ENCODE peak calls at places on chromosomes 5 and 9, in eight cellular contexts. One of them, this sample, is unnamed. For H3K4me1, the result is how much of the 10 kb centered on the place peaks cover.

GRCh38 chr9:68501159-68501506 is 39.5 kb downstream of the TMEM252 start:
- DNase-seq in A549: no peak
- DNase-seq in GM23338: no peak
- DNase-seq in left ventricle myocardium inferior: no peak
- DNase-seq in endothelial cell of umbilical vein: no peak
- DNase-seq in psoas muscle: no peak
- DNase-seq in lower lobe of right lung: no peak
- DNase-seq in spleen: no peak
- DNase-seq in this sample: no peak

GRCh38 chr9:126151031-126151670 is 175.5 kb upstream of the MVB12B start:
- DNase-seq in A549: no peak
- DNase-seq in GM23338: no peak
- DNase-seq in left ventricle myocardium inferior: no peak
- DNase-seq in endothelial cell of umbilical vein: no peak
- DNase-seq in psoas muscle: no peak
- DNase-seq in lower lobe of right lung: no peak
- DNase-seq in spleen: peak
- DNase-seq in this sample: peak

GRCh38 chr5:9265391-9266287 is 280.2 kb downstream of the SEMA5A start:
- DNase-seq in A549: no peak
- DNase-seq in GM23338: peak
- DNase-seq in left ventricle myocardium inferior: peak
- DNase-seq in endothelial cell of umbilical vein: no peak
- DNase-seq in psoas muscle: no peak
- DNase-seq in lower lobe of right lung: peak
- DNase-seq in spleen: no peak
- DNase-seq in this sample: peak

GRCh38 chr5:191036-191948 is at the start of gene LRRC14B:
- DNase-seq in A549: no peak
- DNase-seq in GM23338: no peak
- DNase-seq in left ventricle myocardium inferior: peak
- DNase-seq in endothelial cell of umbilical vein: no peak
- DNase-seq in psoas muscle: peak
- DNase-seq in lower lobe of right lung: peak
- DNase-seq in spleen: peak
- DNase-seq in this sample: peak

GRCh38 chr5:27083763-27084420 is 45.5 kb upstream of the CDH9 start:
- DNase-seq in A549: no peak
- DNase-seq in GM23338: peak
- DNase-seq in left ventricle myocardium inferior: no peak
- DNase-seq in endothelial cell of umbilical vein: no peak
- DNase-seq in psoas muscle: no peak
- DNase-seq in lower lobe of right lung: no peak
- DNase-seq in spleen: no peak
- DNase-seq in this sample: no peak

GRCh38 chr9:91101598-91102168 is 260.0 kb downstream of the AUH start:
- DNase-seq in A549: no peak
- DNase-seq in GM23338: peak
- DNase-seq in left ventricle myocardium inferior: no peak
- DNase-seq in endothelial cell of umbilical vein: no peak
- DNase-seq in psoas muscle: no peak
- DNase-seq in lower lobe of right lung: no peak
- DNase-seq in spleen: peak
- DNase-seq in this sample: no peak

GRCh38 chr9:115524467-115525059 is 406.6 kb upstream of the TNC start:
- DNase-seq in A549: peak
- DNase-seq in GM23338: peak
- DNase-seq in left ventricle myocardium inferior: no peak
- DNase-seq in endothelial cell of umbilical vein: peak
- DNase-seq in psoas muscle: no peak
- DNase-seq in lower lobe of right lung: no peak
- DNase-seq in spleen: no peak
- DNase-seq in this sample: no peak

GRCh38 chr9:124242331-124243194 is 15.2 kb upstream of the NEK6 start:
- DNase-seq in A549: no peak
- DNase-seq in GM23338: peak
- DNase-seq in left ventricle myocardium inferior: no peak
- DNase-seq in endothelial cell of umbilical vein: peak
- DNase-seq in psoas muscle: peak
- DNase-seq in lower lobe of right lung: no peak
- DNase-seq in spleen: no peak
- DNase-seq in this sample: no peak

GRCh38 chr5:67465556-67466206 is 269.1 kb upstream of the CD180 start:
- DNase-seq in A549: no peak
- DNase-seq in GM23338: no peak
- DNase-seq in left ventricle myocardium inferior: no peak
- DNase-seq in endothelial cell of umbilical vein: no peak
- DNase-seq in psoas muscle: no peak
- DNase-seq in lower lobe of right lung: no peak
- DNase-seq in spleen: no peak
- DNase-seq in this sample: no peak

GRCh38 chr5:52392321-52392720 is 395.4 kb upstream of the ITGA1 start:
- DNase-seq in A549: no peak
- DNase-seq in GM23338: no peak
- DNase-seq in left ventricle myocardium inferior: no peak
- DNase-seq in endothelial cell of umbilical vein: no peak
- DNase-seq in psoas muscle: no peak
- DNase-seq in lower lobe of right lung: no peak
- DNase-seq in spleen: no peak
- DNase-seq in this sample: no peak
- H3K27ac ChIP-seq in A549: no peak
- H3K27ac ChIP-seq in GM23338: no peak
- H3K27ac ChIP-seq in left ventricle myocardium inferior: no peak
- H3K27ac ChIP-seq in endothelial cell of umbilical vein: no peak
- H3K27ac ChIP-seq in psoas muscle: no peak
- H3K27ac ChIP-seq in lower lobe of right lung: no peak
- H3K27ac ChIP-seq in spleen: no peak
- H3K27ac ChIP-seq in this sample: no peak

GRCh38 chr9:131395027-131395744 is 1.3 kb downstream of the PRRC2B start:
- DNase-seq in A549: no peak
- DNase-seq in GM23338: peak
- DNase-seq in left ventricle myocardium inferior: no peak
- DNase-seq in endothelial cell of umbilical vein: peak
- DNase-seq in psoas muscle: no peak
- DNase-seq in lower lobe of right lung: peak
- DNase-seq in spleen: peak
- DNase-seq in this sample: peak
- H3K4me1 ChIP-seq in A549: half or more
- H3K4me1 ChIP-seq in GM23338: half or more
- H3K4me1 ChIP-seq in left ventricle myocardium inferior: half or more
- H3K4me1 ChIP-seq in endothelial cell of umbilical vein: under half
- H3K4me1 ChIP-seq in psoas muscle: half or more
- H3K4me1 ChIP-seq in lower lobe of right lung: half or more
- H3K4me1 ChIP-seq in spleen: half or more
- H3K4me1 ChIP-seq in this sample: half or more

DNA sequence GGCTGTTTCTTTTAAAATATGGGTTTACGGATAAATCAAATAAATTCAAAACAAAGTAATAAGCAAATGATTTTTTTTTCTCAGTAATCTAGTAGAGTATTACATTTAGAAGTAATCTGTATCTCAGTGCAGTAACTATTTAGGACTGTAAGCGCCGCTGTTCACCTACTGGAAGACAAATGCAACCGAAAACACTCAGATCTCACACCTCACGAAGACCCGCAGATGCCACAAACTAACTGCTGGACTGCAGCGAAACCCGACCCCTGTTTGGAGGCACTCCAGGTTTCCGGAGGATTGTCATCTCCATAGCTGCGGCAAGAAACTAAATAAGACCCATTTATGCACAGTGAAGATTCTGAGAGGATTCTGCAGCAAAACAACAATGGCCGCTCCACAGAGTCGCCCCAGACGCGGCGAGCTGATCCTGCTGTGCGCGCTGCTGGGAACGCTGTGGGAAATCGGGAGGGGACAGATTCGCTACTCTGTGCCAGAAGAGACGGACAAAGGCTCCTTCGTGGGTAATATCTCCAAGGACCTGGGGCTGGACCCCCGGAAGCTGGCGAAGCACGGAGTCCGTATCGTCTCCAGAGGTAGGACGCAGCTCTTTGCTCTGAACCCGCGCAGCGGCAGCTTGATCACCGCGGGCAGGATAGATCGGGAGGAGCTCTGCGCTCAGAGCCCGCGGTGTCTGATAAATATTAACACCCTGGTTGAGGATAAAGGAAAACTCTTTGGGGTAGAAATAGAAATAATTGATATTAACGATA is at the start of gene PCDHGA8:
- DNase-seq in A549: peak
- DNase-seq in GM23338: no peak
- DNase-seq in left ventricle myocardium inferior: no peak
- DNase-seq in endothelial cell of umbilical vein: no peak
- DNase-seq in psoas muscle: no peak
- DNase-seq in lower lobe of right lung: no peak
- DNase-seq in spleen: no peak
- DNase-seq in this sample: no peak
- TF ChIP-seq CTCF in A549: no peak
- TF ChIP-seq CTCF in GM23338: peak
- TF ChIP-seq CTCF in left ventricle myocardium inferior: peak
- TF ChIP-seq CTCF in endothelial cell of umbilical vein: peak
- TF ChIP-seq CTCF in psoas muscle: peak
- TF ChIP-seq CTCF in lower lobe of right lung: no peak
- TF ChIP-seq CTCF in spleen: no peak
- TF ChIP-seq CTCF in this sample: peak

GRCh38 chr5:116534988-116535387 is 39.6 kb downstream of the SEMA6A start:
- DNase-seq in A549: no peak
- DNase-seq in GM23338: no peak
- DNase-seq in left ventricle myocardium inferior: no peak
- DNase-seq in endothelial cell of umbilical vein: no peak
- DNase-seq in psoas muscle: no peak
- DNase-seq in lower lobe of right lung: no peak
- DNase-seq in spleen: no peak
- DNase-seq in this sample: no peak
- H3K27ac ChIP-seq in A549: no peak
- H3K27ac ChIP-seq in GM23338: peak
- H3K27ac ChIP-seq in left ventricle myocardium inferior: no peak
- H3K27ac ChIP-seq in endothelial cell of umbilical vein: no peak
- H3K27ac ChIP-seq in psoas muscle: no peak
- H3K27ac ChIP-seq in lower lobe of right lung: no peak
- H3K27ac ChIP-seq in spleen: no peak
- H3K27ac ChIP-seq in this sample: no peak

DNA sequence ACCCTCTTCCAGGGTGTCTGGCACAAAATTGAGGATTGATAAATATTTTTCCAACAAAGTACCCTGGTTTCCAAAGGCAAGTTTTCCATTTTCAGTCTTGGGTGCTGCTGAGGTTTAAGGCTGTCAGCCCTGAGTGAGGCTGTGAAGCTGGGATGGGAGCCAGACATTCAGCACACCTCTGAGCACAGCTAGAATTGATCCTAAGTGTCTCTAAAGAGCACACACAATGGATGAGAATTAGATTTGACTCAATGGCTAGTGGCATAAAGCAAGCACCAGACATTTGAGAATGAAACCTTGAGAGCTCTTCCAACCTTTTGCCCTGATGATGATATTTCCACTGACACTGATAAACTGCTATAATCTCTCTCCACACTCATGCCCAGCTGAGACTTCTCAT is 131.5 kb downstream of the MARCHF11 start:
- DNase-seq in A549: no peak
- DNase-seq in GM23338: no peak
- DNase-seq in left ventricle myocardium inferior: no peak
- DNase-seq in endothelial cell of umbilical vein: no peak
- DNase-seq in psoas muscle: no peak
- DNase-seq in lower lobe of right lung: no peak
- DNase-seq in spleen: no peak
- DNase-seq in this sample: no peak
- H3K4me1 ChIP-seq in A549: under half
- H3K4me1 ChIP-seq in GM23338: under half
- H3K4me1 ChIP-seq in left ventricle myocardium inferior: under half
- H3K4me1 ChIP-seq in endothelial cell of umbilical vein: under half
- H3K4me1 ChIP-seq in psoas muscle: under half
- H3K4me1 ChIP-seq in lower lobe of right lung: under half
- H3K4me1 ChIP-seq in spleen: under half
- H3K4me1 ChIP-seq in this sample: under half

DNA sequence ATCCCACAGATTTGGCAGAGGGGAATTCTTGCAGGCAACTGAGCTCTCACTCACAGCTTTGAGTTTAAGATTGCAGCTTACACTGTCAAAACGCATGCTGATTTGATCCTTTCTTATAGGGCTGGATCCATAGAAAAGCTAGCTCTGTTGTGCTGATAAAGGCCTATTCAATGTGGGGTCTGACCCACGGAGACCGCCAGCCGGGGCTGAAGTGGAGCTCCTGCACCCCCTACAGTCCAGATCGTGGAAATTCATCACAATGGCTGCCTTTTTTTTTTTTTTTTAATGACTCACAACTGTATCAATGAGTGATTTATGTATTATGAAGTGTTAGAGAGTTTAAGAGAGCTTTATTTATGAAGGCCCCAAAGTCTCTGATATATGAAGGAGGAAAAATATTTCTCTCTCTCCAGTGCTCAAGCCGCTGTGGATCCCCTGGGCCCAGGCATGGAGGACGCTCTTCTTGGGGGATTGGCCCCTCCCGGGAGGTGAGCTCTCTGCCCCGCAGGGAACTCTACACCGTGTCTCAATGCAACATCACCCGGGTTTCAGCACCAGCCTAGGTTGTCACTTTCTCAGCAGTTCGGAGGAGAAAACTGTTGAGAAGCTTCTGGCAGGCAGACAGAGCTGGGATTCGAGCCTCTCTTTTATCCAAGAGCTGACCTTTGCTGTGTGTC is 700.2 kb downstream of the IRX1 start:
- DNase-seq in A549: no peak
- DNase-seq in GM23338: peak
- DNase-seq in left ventricle myocardium inferior: no peak
- DNase-seq in endothelial cell of umbilical vein: no peak
- DNase-seq in psoas muscle: no peak
- DNase-seq in lower lobe of right lung: no peak
- DNase-seq in spleen: no peak
- DNase-seq in this sample: no peak
- TF ChIP-seq CTCF in A549: no peak
- TF ChIP-seq CTCF in GM23338: peak
- TF ChIP-seq CTCF in left ventricle myocardium inferior: peak
- TF ChIP-seq CTCF in endothelial cell of umbilical vein: no peak
- TF ChIP-seq CTCF in psoas muscle: peak
- TF ChIP-seq CTCF in lower lobe of right lung: peak
- TF ChIP-seq CTCF in spleen: no peak
- TF ChIP-seq CTCF in this sample: peak

GRCh38 chr9:133788045-133788818 is 50.1 kb upstream of the SARDH start:
- DNase-seq in A549: no peak
- DNase-seq in GM23338: no peak
- DNase-seq in left ventricle myocardium inferior: no peak
- DNase-seq in endothelial cell of umbilical vein: no peak
- DNase-seq in psoas muscle: no peak
- DNase-seq in lower lobe of right lung: no peak
- DNase-seq in spleen: no peak
- DNase-seq in this sample: no peak
- H3K27ac ChIP-seq in A549: no peak
- H3K27ac ChIP-seq in GM23338: no peak
- H3K27ac ChIP-seq in left ventricle myocardium inferior: no peak
- H3K27ac ChIP-seq in endothelial cell of umbilical vein: peak
- H3K27ac ChIP-seq in psoas muscle: no peak
- H3K27ac ChIP-seq in lower lobe of right lung: peak
- H3K27ac ChIP-seq in spleen: peak
- H3K27ac ChIP-seq in this sample: no peak